ENCODE peak calls at places on chromosome 5, in five cellular contexts. One of them, this sample, is unnamed.

GRCh38 chr5:111016801-111017200 is 54.7 kb upstream of the TSLP start:
- DNase-seq in islet precursor cell: no peak
- DNase-seq in coronary artery: no peak
- DNase-seq in T-cell: no peak
- DNase-seq in A172: no peak
- DNase-seq in this sample: no peak

GRCh38 chr5:120463991-120464626 is at the start of gene PRR16:
- DNase-seq in A172: no peak
- DNase-seq in T-cell: no peak
- DNase-seq in coronary artery: peak
- DNase-seq in islet precursor cell: peak
- DNase-seq in this sample: no peak

GRCh38 chr5:4532705-4533080 is 607.4 kb upstream of the ADAMTS16 start:
- DNase-seq in islet precursor cell: no peak
- DNase-seq in A172: no peak
- DNase-seq in coronary artery: no peak
- DNase-seq in T-cell: no peak
- DNase-seq in this sample: no peak

GRCh38 chr5:98576275-98576674 is 197.2 kb upstream of the RGMB start:
- DNase-seq in islet precursor cell: no peak
- DNase-seq in coronary artery: no peak
- DNase-seq in A172: no peak
- DNase-seq in T-cell: no peak
- DNase-seq in this sample: no peak

GRCh38 chr5:1333986-1334385 is 10.9 kb downstream of the CLPTM1L start:
- DNase-seq in A172: no peak
- DNase-seq in islet precursor cell: no peak
- DNase-seq in coronary artery: no peak
- DNase-seq in T-cell: no peak
- DNase-seq in this sample: no peak

GRCh38 chr5:2670856-2671404 is 80.5 kb downstream of the IRX2 start:
- DNase-seq in T-cell: no peak
- DNase-seq in A172: no peak
- DNase-seq in coronary artery: peak
- DNase-seq in islet precursor cell: no peak
- DNase-seq in this sample: no peak

GRCh38 chr5:157476699-157477408 is 16.8 kb downstream of the NIPAL4 start:
- DNase-seq in islet precursor cell: peak
- DNase-seq in T-cell: no peak
- DNase-seq in A172: peak
- DNase-seq in coronary artery: no peak
- DNase-seq in this sample: no peak

GRCh38 chr5:102971693-102972293 is 148.1 kb downstream of the GIN1 start:
- DNase-seq in islet precursor cell: no peak
- DNase-seq in A172: peak
- DNase-seq in coronary artery: no peak
- DNase-seq in T-cell: no peak
- DNase-seq in this sample: no peak

GRCh38 chr5:147427784-147428401 is 82.0 kb downstream of the DPYSL3 start:
- DNase-seq in coronary artery: no peak
- DNase-seq in islet precursor cell: no peak
- DNase-seq in T-cell: no peak
- DNase-seq in A172: no peak
- DNase-seq in this sample: no peak

GRCh38 chr5:75335486-75335885 is 1.5 kb upstream of the HMGCR start:
- DNase-seq in coronary artery: no peak
- DNase-seq in A172: no peak
- DNase-seq in islet precursor cell: no peak
- DNase-seq in T-cell: no peak
- DNase-seq in this sample: no peak

GRCh38 chr5:2187156-2187555 is 304.4 kb upstream of the IRX4 start:
- DNase-seq in T-cell: no peak
- DNase-seq in islet precursor cell: peak
- DNase-seq in coronary artery: no peak
- DNase-seq in A172: no peak
- DNase-seq in this sample: no peak

GRCh38 chr5:55868846-55869245 is 17.7 kb downstream of the IL31RA start:
- DNase-seq in islet precursor cell: peak
- DNase-seq in A172: peak
- DNase-seq in T-cell: no peak
- DNase-seq in coronary artery: no peak
- DNase-seq in this sample: no peak

GRCh38 chr5:173472164-173472563 is 143.9 kb upstream of the STC2 start:
- DNase-seq in coronary artery: peak
- DNase-seq in islet precursor cell: no peak
- DNase-seq in T-cell: no peak
- DNase-seq in A172: peak
- DNase-seq in this sample: no peak

GRCh38 chr5:167992868-167993267 is 298.6 kb upstream of the WWC1 start:
- DNase-seq in islet precursor cell: no peak
- DNase-seq in coronary artery: no peak
- DNase-seq in T-cell: no peak
- DNase-seq in A172: no peak
- DNase-seq in this sample: no peak

GRCh38 chr5:17004441-17005086 is 68.5 kb upstream of the MYO10 start:
- DNase-seq in coronary artery: no peak
- DNase-seq in islet precursor cell: no peak
- DNase-seq in A172: no peak
- DNase-seq in T-cell: no peak
- DNase-seq in this sample: no peak

GRCh38 chr5:173802670-173803165 is 85.4 kb upstream of the CPEB4 start:
- DNase-seq in A172: no peak
- DNase-seq in coronary artery: no peak
- DNase-seq in islet precursor cell: no peak
- DNase-seq in T-cell: no peak
- DNase-seq in this sample: no peak

GRCh38 chr5:57889558-57889957 is 406.9 kb upstream of the ACTBL2 start:
- DNase-seq in A172: peak
- DNase-seq in coronary artery: no peak
- DNase-seq in islet precursor cell: peak
- DNase-seq in T-cell: no peak
- DNase-seq in this sample: no peak

GRCh38 chr5:102139029-102139428 is 157.1 kb downstream of the SLCO4C1 start:
- DNase-seq in islet precursor cell: no peak
- DNase-seq in T-cell: no peak
- DNase-seq in A172: peak
- DNase-seq in coronary artery: no peak
- DNase-seq in this sample: no peak

GRCh38 chr5:160445132-160445531 is 23.5 kb downstream of the PTTG1 start:
- DNase-seq in islet precursor cell: no peak
- DNase-seq in coronary artery: no peak
- DNase-seq in T-cell: no peak
- DNase-seq in A172: no peak
- DNase-seq in this sample: no peak

GRCh38 chr5:16952968-16953671 is 17.0 kb upstream of the MYO10 start:
- DNase-seq in coronary artery: no peak
- DNase-seq in T-cell: no peak
- DNase-seq in islet precursor cell: no peak
- DNase-seq in A172: no peak
- DNase-seq in this sample: no peak

GRCh38 chr5:18483386-18483785 is 849.1 kb downstream of the TAF11L14 start:
- DNase-seq in islet precursor cell: no peak
- DNase-seq in A172: peak
- DNase-seq in T-cell: no peak
- DNase-seq in coronary artery: no peak
- DNase-seq in this sample: no peak

GRCh38 chr5:969421-969839 is 39.2 kb upstream of the NKD2 start:
- DNase-seq in A172: no peak
- DNase-seq in coronary artery: no peak
- DNase-seq in T-cell: no peak
- DNase-seq in islet precursor cell: peak
- DNase-seq in this sample: no peak

GRCh38 chr5:172530406-172530805 is 76.1 kb upstream of the SH3PXD2B start:
- DNase-seq in islet precursor cell: no peak
- DNase-seq in coronary artery: peak
- DNase-seq in A172: no peak
- DNase-seq in T-cell: no peak
- DNase-seq in this sample: no peak

GRCh38 chr5:159175547-159175946 is 33.8 kb downstream of the RNF145 start:
- DNase-seq in T-cell: no peak
- DNase-seq in islet precursor cell: peak
- DNase-seq in coronary artery: no peak
- DNase-seq in A172: no peak
- DNase-seq in this sample: no peak

GRCh38 chr5:181258576-181258975 is 2.4 kb downstream of the TRIM52 start:
- DNase-seq in A172: no peak
- DNase-seq in coronary artery: no peak
- DNase-seq in islet precursor cell: no peak
- DNase-seq in T-cell: no peak
- DNase-seq in this sample: no peak

GRCh38 chr5:129904667-129905466 is 602 bp downstream of the CHSY3 start:
- DNase-seq in A172: no peak
- DNase-seq in coronary artery: peak
- DNase-seq in islet precursor cell: peak
- DNase-seq in T-cell: no peak
- DNase-seq in this sample: no peak

GRCh38 chr5:138824924-138825863 is 49.9 kb downstream of the LRRTM2 start:
- DNase-seq in A172: no peak
- DNase-seq in coronary artery: no peak
- DNase-seq in islet precursor cell: no peak
- DNase-seq in T-cell: no peak
- DNase-seq in this sample: no peak

GRCh38 chr5:60446917-60447316 is 253.0 kb downstream of the DEPDC1B start:
- DNase-seq in A172: no peak
- DNase-seq in T-cell: no peak
- DNase-seq in coronary artery: no peak
- DNase-seq in islet precursor cell: no peak
- DNase-seq in this sample: no peak